ENCODE peak calls at places on chromosomes 4 and X, in nine cellular contexts. F, W, X, L, M, J, O, E and P are unnamed samples.

GRCh38 chr4:184994623-184995010 is 23.7 kb upstream of the HELT start:
- DNase-seq in J (no peak), L (no peak), W (no peak), O (no peak), F (no peak), E (no peak), X (no peak), M (no peak), P (no peak)

GRCh38 chr4:22625301-22625700 is 67.4 kb upstream of the GBA3 start:
- DNase-seq in E (no peak), F (no peak), M (no peak), W (no peak), O (no peak), L (no peak), J (no peak), X (no peak), P (no peak)

GRCh38 chrX:76183289-76184057 is 10.6 kb downstream of the PBDC1 start:
- DNase-seq in W (no peak), J (no peak), L (no peak), E (peak; percentile 67), F (no peak), X (peak; percentile 42), O (peak; percentile 53), M (peak; percentile 46), P (no peak)

GRCh38 chrX:39560285-39560684 is 537.5 kb downstream of the BCOR start:
- DNase-seq in J (no peak), M (no peak), O (no peak), E (no peak), F (no peak), W (no peak), X (no peak), L (no peak), P (no peak)

GRCh38 chrX:112536544-112536943 is 143.2 kb downstream of the LHFPL1 start:
- DNase-seq in L (no peak), X (no peak), O (no peak), F (no peak), J (no peak), W (no peak), M (no peak), E (no peak), P (no peak)

GRCh38 chr4:153138736-153139135 is 65.5 kb upstream of the TRIM2 start:
- DNase-seq in X (peak; percentile 89), O (no peak), F (no peak), E (no peak), W (no peak), L (no peak), M (no peak), J (no peak), P (no peak)

GRCh38 chr4:98828801-98829200 is 100.1 kb downstream of the EIF4E start:
- DNase-seq in X (peak; percentile 28), O (no peak), W (no peak), L (no peak), M (no peak), E (no peak), J (peak; percentile 19), F (no peak), P (no peak)

GRCh38 chr4:121829511-121829910 is 5.8 kb upstream of the CCNA2 start:
- DNase-seq in O (no peak), F (no peak), W (no peak), L (no peak), E (no peak), M (no peak), X (no peak), J (no peak), P (no peak)

GRCh38 chrX:101362757-101363156 is 14.2 kb upstream of the TIMM8A start:
- DNase-seq in X (no peak), F (no peak), O (no peak), M (no peak), L (no peak), J (no peak), W (no peak), E (no peak), P (no peak)

GRCh38 chr4:3031357-3032064 is 42.8 kb downstream of the HTT-AS start:
- DNase-seq in L (peak; percentile 82), O (no peak), J (no peak), W (no peak), E (peak; percentile 8), M (no peak), X (no peak), F (no peak), P (no peak)

GRCh38 chr4:47662975-47663374 is 174.9 kb downstream of the CORIN start:
- DNase-seq in M (no peak), L (no peak), J (peak; percentile 29), F (no peak), O (no peak), X (peak; percentile 43), W (no peak), E (no peak), P (no peak)

GRCh38 chr4:38574559-38575333 is 89.3 kb upstream of the KLF3 start:
- DNase-seq in L (no peak), W (no peak), X (peak; percentile 17), F (no peak), E (no peak), O (no peak), M (no peak), J (no peak), P (no peak)

GRCh38 chr4:94523617-94524016 is 71.9 kb downstream of the PDLIM5 start:
- DNase-seq in E (peak; percentile 66), O (no peak), J (no peak), W (no peak), M (peak; percentile 68), X (no peak), L (no peak), F (no peak), P (no peak)
- TF ChIP-seq CTCF in E (no peak), O (no peak), J (no peak), W (no peak), M (no peak), X (no peak), L (no peak), F (no peak), P (no peak)

GRCh38 chrX:121128946-121129345 is 81.5 kb downstream of the GLUD2 start:
- DNase-seq in E (no peak), F (no peak), L (no peak), X (no peak), J (no peak), W (no peak), M (no peak), O (no peak), P (no peak)
- TF ChIP-seq CTCF in E (no peak), F (no peak), L (no peak), X (no peak), J (no peak), W (no peak), M (no peak), O (no peak), P (no peak)

DNA sequence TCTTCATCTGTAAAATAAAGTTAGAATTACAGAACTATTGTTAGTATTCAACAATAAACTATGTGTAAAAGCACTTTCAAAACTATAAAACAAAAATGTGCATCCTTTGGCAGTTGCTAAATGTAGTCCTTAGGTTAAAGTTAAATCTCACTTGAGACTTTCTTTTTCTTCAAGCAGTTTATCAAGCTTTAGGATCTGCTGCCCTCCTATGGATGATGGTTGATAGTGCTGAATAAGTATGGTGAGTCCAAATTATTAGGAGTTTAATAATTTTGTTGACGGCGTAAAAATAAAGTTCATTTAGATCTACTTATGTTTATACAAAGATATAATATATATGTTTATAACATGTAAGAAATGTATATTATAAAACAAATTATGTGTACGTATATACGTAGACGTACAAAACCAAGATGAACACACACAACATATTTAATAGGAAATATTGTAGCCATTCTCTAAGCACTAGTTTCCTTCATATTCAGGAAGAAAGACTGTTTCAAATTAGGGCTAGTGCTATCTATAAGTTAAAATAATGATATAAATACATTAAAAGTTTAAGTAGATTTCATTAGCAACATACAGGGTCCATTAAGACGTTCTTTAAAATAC is 22.3 kb downstream of the UGT2A2 start:
- DNase-seq in L (no peak), E (peak; percentile 53), F (no peak), M (peak; percentile 55), X (peak; percentile 58), O (no peak), J (peak; percentile 47), W (no peak), P (no peak)
- TF ChIP-seq CTCF in L (peak; percentile 33), E (peak; percentile 45), F (no peak), M (peak; percentile 57), X (peak; percentile 42), O (peak; percentile 34), J (peak; percentile 56), W (peak; percentile 16), P (peak; percentile 79)

DNA sequence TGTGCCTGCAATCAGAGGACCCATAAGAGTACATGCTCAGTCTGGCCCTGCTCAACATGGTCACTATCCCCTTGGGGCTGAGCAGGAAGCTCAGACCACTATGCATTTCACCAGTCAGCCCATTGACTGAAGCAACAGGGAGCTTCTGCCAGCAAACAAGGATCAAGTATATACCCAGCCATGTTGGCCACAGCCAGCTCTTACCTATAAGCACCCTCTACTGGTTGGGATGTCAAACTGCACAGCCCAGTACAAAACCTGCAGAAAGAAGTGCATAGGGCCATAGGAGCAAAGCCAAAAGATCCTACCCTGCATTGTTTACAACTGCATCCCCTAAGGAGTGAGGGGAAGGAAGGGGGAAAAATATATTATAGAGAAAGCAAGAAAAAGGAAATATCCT is 214.4 kb upstream of the CPEB2 start:
- DNase-seq in M (peak; percentile 42), E (peak; percentile 40), X (peak; percentile 50), W (no peak), L (no peak), O (no peak), J (no peak), F (no peak), P (no peak)
- TF ChIP-seq CTCF in M (peak; percentile 56), E (peak; percentile 49), X (peak; percentile 77), W (peak; percentile 34), L (peak; percentile 53), O (peak; percentile 42), J (peak; percentile 58), F (no peak), P (peak; percentile 44)